ENCODE peak calls at places on chromosomes 1 and 21, in five cellular contexts. W, Y, D, Z and F are unnamed samples.

GRCh38 chr1:30327370-30328099 is 395.9 kb downstream of the MATN1 start:
- DNase-seq in Z (no peak), W (no peak), Y (no peak), D (no peak), F (no peak)

GRCh38 chr1:50977575-50978143 is 7.6 kb downstream of the CDKN2C start:
- DNase-seq in Z (peak; percentile 64), W (no peak), Y (peak; percentile 47), D (peak; percentile 85), F (peak; percentile 76)

GRCh38 chr1:156910309-156910782 is 10.1 kb upstream of the LRRC71 start:
- DNase-seq in Y (peak; percentile 55), W (peak; percentile 28), D (peak; percentile 46), Z (peak; percentile 50), F (no peak)

GRCh38 chr1:34831721-34832246 is 27.8 kb downstream of the SMIM12 start:
- DNase-seq in W (no peak), Z (no peak), D (no peak), Y (no peak), F (no peak)

GRCh38 chr1:155080250-155081228 is 1.9 kb downstream of the EFNA3 start:
- DNase-seq in Z (peak; percentile 53), W (no peak), Y (peak; percentile 30), D (peak; percentile 42), F (peak; percentile 54)

GRCh38 chr1:157966034-157966671 is 27.3 kb upstream of the KIRREL1 start:
- DNase-seq in Z (no peak), W (no peak), Y (no peak), D (no peak), F (no peak)

GRCh38 chr1:162753001-162753658 is 37.4 kb upstream of the HSD17B7 start:
- DNase-seq in Y (no peak), W (no peak), D (no peak), Z (no peak), F (no peak)

GRCh38 chr1:190138266-190138665 is 339.4 kb downstream of the BRINP3 start:
- DNase-seq in D (no peak), Y (peak; percentile 50), W (no peak), Z (no peak), F (no peak)

GRCh38 chr21:38361324-38361723 is 104.5 kb downstream of the KCNJ15 start:
- DNase-seq in Z (no peak), W (no peak), Y (no peak), D (no peak), F (no peak)

GRCh38 chr1:156667610-156667967 is 9.6 kb downstream of the NES start:
- DNase-seq in D (peak; percentile 20), Y (no peak), W (no peak), Z (no peak), F (no peak)

GRCh38 chr1:71693581-71693980 is 588.8 kb downstream of the NEGR1 start:
- DNase-seq in Z (no peak), D (no peak), Y (no peak), W (no peak), F (no peak)

GRCh38 chr1:155324041-155324716 is 3.5 kb downstream of the RUSC1 start:
- DNase-seq in W (peak; percentile 83), Y (peak; percentile 98), Z (peak; percentile 83), D (peak; percentile 94), F (peak; percentile 99)

GRCh38 chr1:161180643-161181042 is 3.3 kb upstream of the B4GALT3 start:
- DNase-seq in D (no peak), Z (peak; percentile 41), W (no peak), Y (peak; percentile 57), F (peak; percentile 34)

GRCh38 chr21:37220433-37220980 is 46.6 kb downstream of the VPS26C start:
- DNase-seq in W (no peak), Z (no peak), D (peak; percentile 26), Y (no peak), F (peak; percentile 63)

GRCh38 chr1:57897581-57897980 is 473.7 kb upstream of the DAB1 start:
- DNase-seq in Z (no peak), Y (no peak), W (no peak), D (no peak), F (no peak)

GRCh38 chr1:67824771-67825170 is 8.5 kb downstream of the GNG12 start:
- DNase-seq in Y (no peak), W (no peak), Z (no peak), D (no peak), F (no peak)

GRCh38 chr1:150233359-150234308 is 2.3 kb downstream of the ANP32E start:
- DNase-seq in Y (peak; percentile 48), D (no peak), W (no peak), Z (peak; percentile 42), F (peak; percentile 67)

GRCh38 chr21:26572668-26573381 is at the start of gene CYYR1:
- DNase-seq in W (no peak), Z (no peak), Y (no peak), D (no peak), F (peak; percentile 33)

GRCh38 chr1:239914827-239915231 is 176.9 kb upstream of the FMN2 start:
- DNase-seq in D (no peak), W (no peak), Z (no peak), Y (peak; percentile 98), F (peak; percentile 82)

GRCh38 chr1:201904579-201904978 is 15.9 kb downstream of the SHISA4 start:
- DNase-seq in D (peak; percentile 63), W (no peak), Z (no peak), Y (no peak), F (peak; percentile 89)

GRCh38 chr1:81954388-81955023 is 153.8 kb downstream of the ADGRL2 start:
- DNase-seq in W (no peak), Y (no peak), Z (no peak), D (no peak), F (no peak)

GRCh38 chr1:41622859-41623732 is 138.6 kb upstream of the EDN2 start:
- DNase-seq in D (no peak), Z (no peak), Y (peak; percentile 31), W (no peak), F (no peak)
- H3K4me3 ChIP-seq in D (no peak overlapping the region), Z (no peak overlapping the region), Y (no peak overlapping the region), W (no peak overlapping the region), F (no peak overlapping the region)

DNA sequence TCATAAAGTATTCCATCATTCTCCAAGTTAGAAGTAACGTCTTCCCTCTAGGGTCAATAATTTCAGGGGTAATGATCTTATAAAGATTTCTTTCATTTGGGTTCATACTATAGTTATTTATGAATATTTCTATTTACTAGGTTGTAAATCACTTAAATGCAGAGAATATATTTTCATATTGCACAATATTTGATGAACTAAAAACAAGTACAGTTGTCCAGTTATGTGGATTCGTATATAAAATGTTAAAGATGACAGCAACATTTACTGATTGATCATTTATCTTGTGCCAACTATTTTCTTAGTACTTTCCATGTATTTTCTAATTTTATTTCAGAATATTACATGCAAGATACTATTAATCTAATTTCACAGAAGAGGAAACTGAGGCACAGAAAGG is 220.3 kb upstream of the TNR start:
- DNase-seq in Z (no peak), Y (no peak), W (no peak), D (no peak), F (no peak)
- H3K4me1 ChIP-seq in Z (no peaks in the 10 kb centered on the region), Y (no peaks in the 10 kb centered on the region), W (no peaks in the 10 kb centered on the region), D (no peaks in the 10 kb centered on the region), F (peaks cover 9% of the 10 kb centered on the region)

GRCh38 chr1:223095870-223096269 is 47.2 kb downstream of the TLR5 start:
- DNase-seq in D (no peak), Y (no peak), W (no peak), Z (no peak), F (no peak)
- H3K4me3 ChIP-seq in D (no peak overlapping the region), Y (no peak overlapping the region), W (no peak overlapping the region), Z (no peak overlapping the region), F (no peak overlapping the region)

DNA sequence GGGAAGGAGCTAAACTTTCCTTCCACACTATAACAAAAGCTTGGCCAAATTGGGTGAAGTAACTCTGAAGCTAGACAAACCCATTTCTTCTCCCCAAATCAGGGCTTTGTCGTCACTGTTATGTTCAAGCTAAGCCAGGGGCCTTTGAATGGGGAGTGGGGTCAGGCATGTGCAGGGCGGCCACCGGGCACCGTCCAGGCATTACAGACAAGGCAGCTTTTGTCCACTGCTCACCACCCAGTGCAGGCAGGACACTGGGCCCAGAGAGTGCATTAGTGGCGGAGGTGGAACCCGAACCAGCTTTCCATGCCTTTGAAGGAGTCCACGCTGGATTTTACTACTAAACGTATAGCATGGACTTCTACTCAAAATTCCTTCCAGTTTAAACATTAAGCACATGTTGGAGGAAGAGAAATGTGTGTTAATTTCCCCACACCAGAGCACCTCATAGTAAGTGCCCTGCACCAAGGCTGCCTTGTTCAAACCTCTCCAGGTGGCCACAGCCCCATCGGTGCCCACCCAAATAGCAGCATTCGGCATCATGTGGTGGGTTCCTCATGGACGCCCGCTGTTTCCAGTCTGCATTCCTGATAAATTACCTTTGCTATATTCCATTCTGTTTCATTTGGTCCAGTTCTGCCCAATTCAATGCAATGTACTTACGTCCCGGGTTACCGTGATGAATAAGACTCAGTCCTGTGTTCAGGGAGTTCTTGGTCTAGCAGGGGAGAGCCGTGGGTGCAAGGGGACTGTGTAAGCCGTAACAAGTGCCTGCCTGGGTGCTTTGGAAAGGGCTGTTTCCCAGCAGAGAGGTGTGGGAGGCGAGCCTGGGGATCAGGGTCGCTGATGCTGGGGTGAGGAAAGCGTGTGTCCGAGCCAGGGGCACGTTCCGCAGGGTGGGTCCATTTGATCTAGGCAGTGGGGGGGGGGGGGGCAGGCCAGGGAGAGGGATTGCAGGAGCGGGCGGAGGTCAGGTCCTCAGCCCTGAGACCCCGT is 1.7 kb downstream of the UBASH3A start:
- DNase-seq in Y (no peak), D (no peak), Z (no peak), W (no peak), F (no peak)
- H3K4me1 ChIP-seq in Y (peaks cover 17% of the 10 kb centered on the region), D (no peaks in the 10 kb centered on the region), Z (peaks cover 9% of the 10 kb centered on the region), W (peaks cover 45% of the 10 kb centered on the region), F (no peaks in the 10 kb centered on the region)

GRCh38 chr1:116877369-116877768 is 32.3 kb upstream of the PTGFRN start:
- DNase-seq in W (no peak), Y (no peak), D (no peak), Z (no peak), F (no peak)
- H3K4me3 ChIP-seq in W (no peak overlapping the region), Y (no peak overlapping the region), D (no peak overlapping the region), Z (no peak overlapping the region), F (peak overlapping the region; percentile 72)

GRCh38 chr1:230148768-230149469 is 81.9 kb downstream of the GALNT2 start:
- DNase-seq in D (no peak), Y (no peak), W (no peak), Z (peak; percentile 41), F (no peak)
- H3K4me1 ChIP-seq in D (peaks cover 11% of the 10 kb centered on the region), Y (no peaks in the 10 kb centered on the region), W (no peaks in the 10 kb centered on the region), Z (peaks cover 79% of the 10 kb centered on the region), F (peaks cover 36% of the 10 kb centered on the region)

GRCh38 chr1:21783679-21784603 is 992 bp upstream of the USP48 start:
- DNase-seq in D (peak; percentile 42), Z (no peak), Y (no peak), W (no peak), F (peak; percentile 65)
- H3K4me3 ChIP-seq in D (peak overlapping the region; percentile 93), Z (peak overlapping the region; percentile 85), Y (peak overlapping the region; percentile 86), W (peak overlapping the region; percentile 70), F (peak overlapping the region; percentile 97)